ENCODE peak calls at places on chromosomes 7 and 10, in eight cellular contexts. One of them, this sample, is unnamed.

GRCh38 chr7:105878746-105879605 is 2.6 kb upstream of the ATXN7L1 start:
- DNase-seq in brain microvascular endothelial cell: no peak
- DNase-seq in foreskin keratinocyte: no peak
- DNase-seq in nephron progenitor cell: no peak
- DNase-seq in RWPE2: no peak
- DNase-seq in CD4-positive, alpha-beta T cell: no peak
- DNase-seq in activated CD8-positive, alpha-beta T cell treated with anti-CD3 and anti-CD28 coated beads for 36 hours: no peak
- DNase-seq in body of pancreas: no peak
- DNase-seq in this sample: no peak

GRCh38 chr7:98870807-98871491 is 1.1 kb upstream of the TMEM130 start:
- DNase-seq in body of pancreas: no peak
- DNase-seq in brain microvascular endothelial cell: no peak
- DNase-seq in activated CD8-positive, alpha-beta T cell treated with anti-CD3 and anti-CD28 coated beads for 36 hours: no peak
- DNase-seq in nephron progenitor cell: no peak
- DNase-seq in RWPE2: no peak
- DNase-seq in foreskin keratinocyte: no peak
- DNase-seq in CD4-positive, alpha-beta T cell: no peak
- DNase-seq in this sample: no peak

GRCh38 chr10:109784236-109784635 is 139.1 kb downstream of the XPNPEP1 start:
- DNase-seq in foreskin keratinocyte: no peak
- DNase-seq in CD4-positive, alpha-beta T cell: no peak
- DNase-seq in nephron progenitor cell: no peak
- DNase-seq in activated CD8-positive, alpha-beta T cell treated with anti-CD3 and anti-CD28 coated beads for 36 hours: no peak
- DNase-seq in RWPE2: no peak
- DNase-seq in body of pancreas: no peak
- DNase-seq in brain microvascular endothelial cell: no peak
- DNase-seq in this sample: no peak

GRCh38 chr10:114026189-114027040 is 17.3 kb upstream of the ADRB1 start:
- DNase-seq in body of pancreas: no peak
- DNase-seq in nephron progenitor cell: no peak
- DNase-seq in foreskin keratinocyte: peak
- DNase-seq in activated CD8-positive, alpha-beta T cell treated with anti-CD3 and anti-CD28 coated beads for 36 hours: no peak
- DNase-seq in brain microvascular endothelial cell: peak
- DNase-seq in CD4-positive, alpha-beta T cell: no peak
- DNase-seq in RWPE2: peak
- DNase-seq in this sample: no peak

GRCh38 chr7:5231811-5232484 is 41.9 kb downstream of the WIPI2 start:
- DNase-seq in foreskin keratinocyte: no peak
- DNase-seq in nephron progenitor cell: no peak
- DNase-seq in brain microvascular endothelial cell: no peak
- DNase-seq in activated CD8-positive, alpha-beta T cell treated with anti-CD3 and anti-CD28 coated beads for 36 hours: peak
- DNase-seq in body of pancreas: no peak
- DNase-seq in RWPE2: no peak
- DNase-seq in CD4-positive, alpha-beta T cell: no peak
- DNase-seq in this sample: peak

GRCh38 chr7:22569586-22570321 is 69.8 kb upstream of the STEAP1B start:
- DNase-seq in nephron progenitor cell: no peak
- DNase-seq in CD4-positive, alpha-beta T cell: no peak
- DNase-seq in brain microvascular endothelial cell: peak
- DNase-seq in body of pancreas: peak
- DNase-seq in RWPE2: no peak
- DNase-seq in activated CD8-positive, alpha-beta T cell treated with anti-CD3 and anti-CD28 coated beads for 36 hours: peak
- DNase-seq in foreskin keratinocyte: no peak
- DNase-seq in this sample: no peak

GRCh38 chr7:1968397-1969111 is 264.2 kb downstream of the MAD1L1 start:
- DNase-seq in RWPE2: no peak
- DNase-seq in activated CD8-positive, alpha-beta T cell treated with anti-CD3 and anti-CD28 coated beads for 36 hours: no peak
- DNase-seq in nephron progenitor cell: no peak
- DNase-seq in brain microvascular endothelial cell: no peak
- DNase-seq in CD4-positive, alpha-beta T cell: no peak
- DNase-seq in foreskin keratinocyte: no peak
- DNase-seq in body of pancreas: no peak
- DNase-seq in this sample: no peak

GRCh38 chr10:130212736-130213135 is 76.5 kb downstream of the GLRX3 start:
- DNase-seq in body of pancreas: no peak
- DNase-seq in nephron progenitor cell: no peak
- DNase-seq in CD4-positive, alpha-beta T cell: no peak
- DNase-seq in foreskin keratinocyte: no peak
- DNase-seq in activated CD8-positive, alpha-beta T cell treated with anti-CD3 and anti-CD28 coated beads for 36 hours: no peak
- DNase-seq in brain microvascular endothelial cell: no peak
- DNase-seq in RWPE2: no peak
- DNase-seq in this sample: no peak

GRCh38 chr7:119175916-119176627 is 951.6 kb downstream of the ANKRD7 start:
- DNase-seq in CD4-positive, alpha-beta T cell: no peak
- DNase-seq in brain microvascular endothelial cell: peak
- DNase-seq in activated CD8-positive, alpha-beta T cell treated with anti-CD3 and anti-CD28 coated beads for 36 hours: peak
- DNase-seq in body of pancreas: peak
- DNase-seq in nephron progenitor cell: peak
- DNase-seq in foreskin keratinocyte: peak
- DNase-seq in RWPE2: no peak
- DNase-seq in this sample: peak

GRCh38 chr10:93777092-93777491 is 19.4 kb downstream of the LGI1 start:
- DNase-seq in CD4-positive, alpha-beta T cell: no peak
- DNase-seq in body of pancreas: no peak
- DNase-seq in foreskin keratinocyte: no peak
- DNase-seq in activated CD8-positive, alpha-beta T cell treated with anti-CD3 and anti-CD28 coated beads for 36 hours: no peak
- DNase-seq in brain microvascular endothelial cell: no peak
- DNase-seq in nephron progenitor cell: no peak
- DNase-seq in RWPE2: no peak
- DNase-seq in this sample: no peak

GRCh38 chr7:151316896-151317295 is 24.7 kb upstream of the NUB1 start:
- DNase-seq in activated CD8-positive, alpha-beta T cell treated with anti-CD3 and anti-CD28 coated beads for 36 hours: no peak
- DNase-seq in RWPE2: no peak
- DNase-seq in nephron progenitor cell: no peak
- DNase-seq in body of pancreas: no peak
- DNase-seq in CD4-positive, alpha-beta T cell: no peak
- DNase-seq in foreskin keratinocyte: no peak
- DNase-seq in brain microvascular endothelial cell: no peak
- DNase-seq in this sample: no peak

GRCh38 chr10:121838931-121839330 is 88.9 kb downstream of the ATE1 start:
- DNase-seq in foreskin keratinocyte: no peak
- DNase-seq in activated CD8-positive, alpha-beta T cell treated with anti-CD3 and anti-CD28 coated beads for 36 hours: peak
- DNase-seq in CD4-positive, alpha-beta T cell: no peak
- DNase-seq in body of pancreas: no peak
- DNase-seq in brain microvascular endothelial cell: no peak
- DNase-seq in nephron progenitor cell: no peak
- DNase-seq in RWPE2: no peak
- DNase-seq in this sample: no peak

GRCh38 chr10:23060918-23061317 is 34.5 kb upstream of the MSRB2 start:
- DNase-seq in foreskin keratinocyte: no peak
- DNase-seq in nephron progenitor cell: no peak
- DNase-seq in brain microvascular endothelial cell: no peak
- DNase-seq in RWPE2: no peak
- DNase-seq in body of pancreas: peak
- DNase-seq in activated CD8-positive, alpha-beta T cell treated with anti-CD3 and anti-CD28 coated beads for 36 hours: no peak
- DNase-seq in CD4-positive, alpha-beta T cell: no peak
- DNase-seq in this sample: no peak

GRCh38 chr7:121102619-121103018 is 114.1 kb downstream of the CPED1 start:
- DNase-seq in nephron progenitor cell: no peak
- DNase-seq in activated CD8-positive, alpha-beta T cell treated with anti-CD3 and anti-CD28 coated beads for 36 hours: no peak
- DNase-seq in body of pancreas: peak
- DNase-seq in CD4-positive, alpha-beta T cell: no peak
- DNase-seq in brain microvascular endothelial cell: no peak
- DNase-seq in foreskin keratinocyte: peak
- DNase-seq in RWPE2: no peak
- DNase-seq in this sample: no peak

GRCh38 chr7:119351320-119351719 is 921.7 kb upstream of the KCND2 start:
- DNase-seq in activated CD8-positive, alpha-beta T cell treated with anti-CD3 and anti-CD28 coated beads for 36 hours: no peak
- DNase-seq in foreskin keratinocyte: no peak
- DNase-seq in RWPE2: no peak
- DNase-seq in brain microvascular endothelial cell: no peak
- DNase-seq in nephron progenitor cell: no peak
- DNase-seq in CD4-positive, alpha-beta T cell: no peak
- DNase-seq in body of pancreas: no peak
- DNase-seq in this sample: no peak

GRCh38 chr7:12674861-12675260 is 12.6 kb upstream of the ARL4A start:
- DNase-seq in foreskin keratinocyte: no peak
- DNase-seq in nephron progenitor cell: no peak
- DNase-seq in body of pancreas: peak
- DNase-seq in brain microvascular endothelial cell: peak
- DNase-seq in activated CD8-positive, alpha-beta T cell treated with anti-CD3 and anti-CD28 coated beads for 36 hours: peak
- DNase-seq in RWPE2: no peak
- DNase-seq in CD4-positive, alpha-beta T cell: no peak
- DNase-seq in this sample: peak

GRCh38 chr7:101869026-101869900 is 51.8 kb downstream of the CUX1 start:
- DNase-seq in CD4-positive, alpha-beta T cell: no peak
- DNase-seq in body of pancreas: no peak
- DNase-seq in foreskin keratinocyte: no peak
- DNase-seq in activated CD8-positive, alpha-beta T cell treated with anti-CD3 and anti-CD28 coated beads for 36 hours: no peak
- DNase-seq in RWPE2: no peak
- DNase-seq in nephron progenitor cell: peak
- DNase-seq in brain microvascular endothelial cell: no peak
- DNase-seq in this sample: no peak

GRCh38 chr10:22002531-22003110 is 909 bp downstream of the DNAJC1 start:
- DNase-seq in foreskin keratinocyte: no peak
- DNase-seq in body of pancreas: peak
- DNase-seq in nephron progenitor cell: no peak
- DNase-seq in brain microvascular endothelial cell: peak
- DNase-seq in RWPE2: no peak
- DNase-seq in CD4-positive, alpha-beta T cell: peak
- DNase-seq in activated CD8-positive, alpha-beta T cell treated with anti-CD3 and anti-CD28 coated beads for 36 hours: peak
- DNase-seq in this sample: peak

GRCh38 chr10:115092555-115093285 is 445 bp upstream of the ATRNL1 start:
- DNase-seq in nephron progenitor cell: peak
- DNase-seq in RWPE2: no peak
- DNase-seq in body of pancreas: peak
- DNase-seq in activated CD8-positive, alpha-beta T cell treated with anti-CD3 and anti-CD28 coated beads for 36 hours: peak
- DNase-seq in brain microvascular endothelial cell: peak
- DNase-seq in foreskin keratinocyte: no peak
- DNase-seq in CD4-positive, alpha-beta T cell: no peak
- DNase-seq in this sample: peak

GRCh38 chr10:74593470-74593869 is 232.9 kb upstream of the KAT6B start:
- DNase-seq in activated CD8-positive, alpha-beta T cell treated with anti-CD3 and anti-CD28 coated beads for 36 hours: no peak
- DNase-seq in body of pancreas: peak
- DNase-seq in RWPE2: no peak
- DNase-seq in foreskin keratinocyte: peak
- DNase-seq in CD4-positive, alpha-beta T cell: no peak
- DNase-seq in brain microvascular endothelial cell: peak
- DNase-seq in nephron progenitor cell: no peak
- DNase-seq in this sample: no peak

GRCh38 chr7:3533040-3533439 is 232.0 kb downstream of the SDK1 start:
- DNase-seq in brain microvascular endothelial cell: no peak
- DNase-seq in foreskin keratinocyte: no peak
- DNase-seq in RWPE2: no peak
- DNase-seq in nephron progenitor cell: no peak
- DNase-seq in CD4-positive, alpha-beta T cell: no peak
- DNase-seq in activated CD8-positive, alpha-beta T cell treated with anti-CD3 and anti-CD28 coated beads for 36 hours: no peak
- DNase-seq in body of pancreas: no peak
- DNase-seq in this sample: no peak
- TF ChIP-seq CTCF in brain microvascular endothelial cell: no peak
- TF ChIP-seq CTCF in foreskin keratinocyte: no peak
- TF ChIP-seq CTCF in RWPE2: no peak
- TF ChIP-seq CTCF in nephron progenitor cell: no peak
- TF ChIP-seq CTCF in CD4-positive, alpha-beta T cell: no peak
- TF ChIP-seq CTCF in activated CD8-positive, alpha-beta T cell treated with anti-CD3 and anti-CD28 coated beads for 36 hours: no peak
- TF ChIP-seq CTCF in body of pancreas: no peak
- TF ChIP-seq CTCF in this sample: no peak

GRCh38 chr7:45111298-45112223 is at the start of gene TBRG4:
- DNase-seq in foreskin keratinocyte: peak
- DNase-seq in body of pancreas: peak
- DNase-seq in nephron progenitor cell: peak
- DNase-seq in brain microvascular endothelial cell: peak
- DNase-seq in CD4-positive, alpha-beta T cell: peak
- DNase-seq in activated CD8-positive, alpha-beta T cell treated with anti-CD3 and anti-CD28 coated beads for 36 hours: peak
- DNase-seq in RWPE2: peak
- DNase-seq in this sample: peak
- TF ChIP-seq CTCF in foreskin keratinocyte: peak
- TF ChIP-seq CTCF in body of pancreas: no peak
- TF ChIP-seq CTCF in nephron progenitor cell: peak
- TF ChIP-seq CTCF in brain microvascular endothelial cell: peak
- TF ChIP-seq CTCF in CD4-positive, alpha-beta T cell: no peak
- TF ChIP-seq CTCF in activated CD8-positive, alpha-beta T cell treated with anti-CD3 and anti-CD28 coated beads for 36 hours: no peak
- TF ChIP-seq CTCF in RWPE2: peak
- TF ChIP-seq CTCF in this sample: no peak

GRCh38 chr7:231858-232246 is 39.5 kb downstream of the FAM20C start:
- DNase-seq in activated CD8-positive, alpha-beta T cell treated with anti-CD3 and anti-CD28 coated beads for 36 hours: no peak
- DNase-seq in foreskin keratinocyte: no peak
- DNase-seq in body of pancreas: no peak
- DNase-seq in nephron progenitor cell: no peak
- DNase-seq in RWPE2: no peak
- DNase-seq in CD4-positive, alpha-beta T cell: no peak
- DNase-seq in brain microvascular endothelial cell: no peak
- DNase-seq in this sample: no peak

GRCh38 chr7:232571-233455 is 40.4 kb downstream of the FAM20C start:
- DNase-seq in body of pancreas: no peak
- DNase-seq in RWPE2: no peak
- DNase-seq in brain microvascular endothelial cell: peak
- DNase-seq in nephron progenitor cell: no peak
- DNase-seq in foreskin keratinocyte: no peak
- DNase-seq in activated CD8-positive, alpha-beta T cell treated with anti-CD3 and anti-CD28 coated beads for 36 hours: no peak
- DNase-seq in CD4-positive, alpha-beta T cell: no peak
- DNase-seq in this sample: no peak

GRCh38 chr7:229184-229964 is 37.0 kb downstream of the FAM20C start:
- DNase-seq in brain microvascular endothelial cell: peak
- DNase-seq in CD4-positive, alpha-beta T cell: no peak
- DNase-seq in activated CD8-positive, alpha-beta T cell treated with anti-CD3 and anti-CD28 coated beads for 36 hours: no peak
- DNase-seq in RWPE2: no peak
- DNase-seq in nephron progenitor cell: no peak
- DNase-seq in body of pancreas: peak
- DNase-seq in foreskin keratinocyte: no peak
- DNase-seq in this sample: no peak

GRCh38 chr7:230274-230673 is 37.9 kb downstream of the FAM20C start:
- DNase-seq in RWPE2: no peak
- DNase-seq in body of pancreas: no peak
- DNase-seq in brain microvascular endothelial cell: no peak
- DNase-seq in CD4-positive, alpha-beta T cell: no peak
- DNase-seq in activated CD8-positive, alpha-beta T cell treated with anti-CD3 and anti-CD28 coated beads for 36 hours: no peak
- DNase-seq in nephron progenitor cell: no peak
- DNase-seq in foreskin keratinocyte: no peak
- DNase-seq in this sample: no peak

GRCh38 chr7:231030-231857 is 38.9 kb downstream of the FAM20C start:
- DNase-seq in activated CD8-positive, alpha-beta T cell treated with anti-CD3 and anti-CD28 coated beads for 36 hours: no peak
- DNase-seq in RWPE2: no peak
- DNase-seq in brain microvascular endothelial cell: no peak
- DNase-seq in foreskin keratinocyte: no peak
- DNase-seq in nephron progenitor cell: no peak
- DNase-seq in CD4-positive, alpha-beta T cell: no peak
- DNase-seq in body of pancreas: no peak
- DNase-seq in this sample: no peak
- TF ChIP-seq CTCF in activated CD8-positive, alpha-beta T cell treated with anti-CD3 and anti-CD28 coated beads for 36 hours: no peak
- TF ChIP-seq CTCF in RWPE2: no peak
- TF ChIP-seq CTCF in brain microvascular endothelial cell: peak
- TF ChIP-seq CTCF in foreskin keratinocyte: peak
- TF ChIP-seq CTCF in nephron progenitor cell: no peak
- TF ChIP-seq CTCF in CD4-positive, alpha-beta T cell: no peak
- TF ChIP-seq CTCF in body of pancreas: no peak
- TF ChIP-seq CTCF in this sample: no peak

GRCh38 chr7:114539575-114539974 is 125.0 kb downstream of the FOXP2 start:
- DNase-seq in body of pancreas: peak
- DNase-seq in nephron progenitor cell: no peak
- DNase-seq in foreskin keratinocyte: no peak
- DNase-seq in CD4-positive, alpha-beta T cell: no peak
- DNase-seq in brain microvascular endothelial cell: peak
- DNase-seq in RWPE2: no peak
- DNase-seq in activated CD8-positive, alpha-beta T cell treated with anti-CD3 and anti-CD28 coated beads for 36 hours: peak
- DNase-seq in this sample: no peak
- TF ChIP-seq CTCF in body of pancreas: no peak
- TF ChIP-seq CTCF in nephron progenitor cell: no peak
- TF ChIP-seq CTCF in foreskin keratinocyte: peak
- TF ChIP-seq CTCF in CD4-positive, alpha-beta T cell: no peak
- TF ChIP-seq CTCF in brain microvascular endothelial cell: peak
- TF ChIP-seq CTCF in RWPE2: peak
- TF ChIP-seq CTCF in activated CD8-positive, alpha-beta T cell treated with anti-CD3 and anti-CD28 coated beads for 36 hours: no peak
- TF ChIP-seq CTCF in this sample: no peak